ENCODE peak calls at places on chromosomes 13 and 19, in five cellular contexts. D is progenitor cell of endocrine pancreas; J is T-helper 2 cell; N is SW 1271; Y is activated CD4-positive, alpha-beta T cell treated with anti-CD3 and anti-CD28 coated beads, Interleukin-2, amount 50 U/mL, for 1 hour. B is an unnamed sample.

GRCh38 chr13:39329182-39329639 is 273.8 kb downstream of the LHFPL6 start:
- DNase-seq in Y (no peak), N (no peak), J (no peak), D (no peak), B (no peak)

GRCh38 chr19:19463348-19464117 is 51.8 kb downstream of the TSSK6 start:
- DNase-seq in J (no peak), N (no peak), Y (no peak), D (no peak), B (no peak)

GRCh38 chr13:46087481-46087880 is 17.4 kb downstream of the CPB2 start:
- DNase-seq in Y (no peak), D (no peak), J (no peak), N (no peak), B (no peak)

GRCh38 chr19:45153339-45154063 is 7.3 kb downstream of the NKPD1 start:
- DNase-seq in N (no peak), Y (peak; percentile 30), D (peak; percentile 48), J (peak; percentile 14), B (peak; percentile 85)

GRCh38 chr13:81686877-81687276 is 1346.0 kb upstream of the SPRY2 start:
- DNase-seq in D (no peak), N (no peak), Y (no peak), J (no peak), B (peak; percentile 80)

GRCh38 chr19:18304194-18304495 is 18.7 kb downstream of the LSM4 start:
- DNase-seq in J (no peak), Y (no peak), D (no peak), N (no peak), B (no peak)

GRCh38 chr19:3129112-3129511 is 6.7 kb upstream of the GNA15 start:
- DNase-seq in D (no peak), Y (no peak), N (no peak), J (no peak), B (peak; percentile 34)

GRCh38 chr19:18961767-18962423 is 20.9 kb upstream of the HOMER3 start:
- DNase-seq in N (no peak), Y (no peak), D (peak; percentile 41), J (no peak), B (peak; percentile 35)

GRCh38 chr13:51552027-51552426 is 32.2 kb upstream of the WDFY2 start:
- DNase-seq in Y (no peak), J (no peak), D (no peak), N (no peak), B (no peak)

B was measured in COR-L47.